ENCODE peak calls at places on chromosomes 3 and 15, in five cellular contexts. One of them, this sample, is unnamed.

GRCh38 chr15:69164807-69165636 is 4.6 kb downstream of the GLCE start:
- DNase-seq in hepatocyte: no peak
- DNase-seq in HepG2: no peak
- DNase-seq in PC-9: no peak
- DNase-seq in psoas muscle: no peak
- DNase-seq in this sample: no peak

GRCh38 chr3:48411041-48411588 is 18.8 kb downstream of the PLXNB1 start:
- DNase-seq in HepG2: no peak
- DNase-seq in PC-9: no peak
- DNase-seq in hepatocyte: no peak
- DNase-seq in psoas muscle: no peak
- DNase-seq in this sample: peak

GRCh38 chr3:71710906-71711494 is 14.2 kb downstream of the EIF4E3 start:
- DNase-seq in HepG2: peak
- DNase-seq in PC-9: no peak
- DNase-seq in psoas muscle: no peak
- DNase-seq in hepatocyte: peak
- DNase-seq in this sample: no peak

GRCh38 chr15:35444557-35445204 is 101.3 kb downstream of the DPH6 start:
- DNase-seq in psoas muscle: no peak
- DNase-seq in PC-9: peak
- DNase-seq in hepatocyte: peak
- DNase-seq in HepG2: peak
- DNase-seq in this sample: no peak

GRCh38 chr15:36666228-36666627 is 86.8 kb downstream of the CDIN1 start:
- DNase-seq in psoas muscle: no peak
- DNase-seq in HepG2: no peak
- DNase-seq in PC-9: no peak
- DNase-seq in hepatocyte: no peak
- DNase-seq in this sample: no peak

GRCh38 chr3:118955914-118956556 is 78.6 kb downstream of the IGSF11 start:
- DNase-seq in HepG2: no peak
- DNase-seq in hepatocyte: no peak
- DNase-seq in psoas muscle: no peak
- DNase-seq in PC-9: no peak
- DNase-seq in this sample: no peak

GRCh38 chr3:170233532-170233931 is 11.3 kb downstream of the PRKCI start:
- DNase-seq in hepatocyte: peak
- DNase-seq in psoas muscle: no peak
- DNase-seq in PC-9: peak
- DNase-seq in HepG2: peak
- DNase-seq in this sample: no peak

GRCh38 chr3:98612587-98612986 is 19.2 kb upstream of the CPOX start:
- DNase-seq in PC-9: no peak
- DNase-seq in psoas muscle: no peak
- DNase-seq in HepG2: peak
- DNase-seq in hepatocyte: peak
- DNase-seq in this sample: no peak

GRCh38 chr15:70226337-70226980 is 128.7 kb upstream of the TLE3 start:
- DNase-seq in hepatocyte: no peak
- DNase-seq in PC-9: no peak
- DNase-seq in HepG2: no peak
- DNase-seq in psoas muscle: no peak
- DNase-seq in this sample: no peak

GRCh38 chr15:27530994-27531393 is 560.0 kb downstream of the GABRG3 start:
- DNase-seq in PC-9: no peak
- DNase-seq in psoas muscle: no peak
- DNase-seq in HepG2: no peak
- DNase-seq in hepatocyte: no peak
- DNase-seq in this sample: no peak

GRCh38 chr3:184443831-184444230 is 64.0 kb downstream of the CHRD start:
- DNase-seq in psoas muscle: no peak
- DNase-seq in hepatocyte: no peak
- DNase-seq in HepG2: no peak
- DNase-seq in PC-9: peak
- DNase-seq in this sample: no peak

GRCh38 chr15:100994597-100995446 is 75.7 kb downstream of the LRRK1 start:
- DNase-seq in psoas muscle: no peak
- DNase-seq in PC-9: no peak
- DNase-seq in HepG2: no peak
- DNase-seq in hepatocyte: no peak
- DNase-seq in this sample: no peak

GRCh38 chr3:132488136-132488535 is 70.8 kb downstream of the DNAJC13 start:
- DNase-seq in hepatocyte: no peak
- DNase-seq in psoas muscle: no peak
- DNase-seq in PC-9: no peak
- DNase-seq in HepG2: no peak
- DNase-seq in this sample: no peak

GRCh38 chr15:68791431-68792283 is 29.0 kb downstream of the ANP32A start:
- DNase-seq in hepatocyte: no peak
- DNase-seq in PC-9: no peak
- DNase-seq in psoas muscle: no peak
- DNase-seq in HepG2: no peak
- DNase-seq in this sample: no peak

GRCh38 chr15:98976500-98976899 is 31.1 kb downstream of the PGPEP1L start:
- DNase-seq in HepG2: no peak
- DNase-seq in hepatocyte: no peak
- DNase-seq in psoas muscle: no peak
- DNase-seq in PC-9: no peak
- DNase-seq in this sample: no peak

GRCh38 chr3:125032100-125032643 is 23.6 kb downstream of the HEG1 start:
- DNase-seq in HepG2: peak
- DNase-seq in psoas muscle: no peak
- DNase-seq in hepatocyte: no peak
- DNase-seq in PC-9: no peak
- DNase-seq in this sample: no peak

GRCh38 chr3:58117561-58118305 is 93.0 kb downstream of the DNASE1L3 start:
- DNase-seq in PC-9: peak
- DNase-seq in psoas muscle: peak
- DNase-seq in hepatocyte: no peak
- DNase-seq in HepG2: no peak
- DNase-seq in this sample: no peak

GRCh38 chr3:70871909-70872656 is 559.6 kb upstream of the MDFIC2 start:
- DNase-seq in psoas muscle: no peak
- DNase-seq in hepatocyte: no peak
- DNase-seq in PC-9: no peak
- DNase-seq in HepG2: no peak
- DNase-seq in this sample: no peak

GRCh38 chr15:69557340-69558137 is 104.9 kb downstream of the RPLP1 start:
- DNase-seq in HepG2: peak
- DNase-seq in hepatocyte: peak
- DNase-seq in psoas muscle: no peak
- DNase-seq in PC-9: peak
- DNase-seq in this sample: no peak

GRCh38 chr15:65081758-65082157 is 5.2 kb downstream of the KBTBD13 start:
- DNase-seq in hepatocyte: no peak
- DNase-seq in HepG2: no peak
- DNase-seq in PC-9: no peak
- DNase-seq in psoas muscle: no peak
- DNase-seq in this sample: no peak

GRCh38 chr3:22685598-22685997 is 517.5 kb upstream of the UBE2E2 start:
- DNase-seq in HepG2: peak
- DNase-seq in PC-9: no peak
- DNase-seq in psoas muscle: no peak
- DNase-seq in hepatocyte: peak
- DNase-seq in this sample: no peak

GRCh38 chr3:46675843-46676567 is 17.5 kb downstream of the ALS2CL start:
- DNase-seq in hepatocyte: no peak
- DNase-seq in HepG2: no peak
- DNase-seq in PC-9: no peak
- DNase-seq in psoas muscle: no peak
- DNase-seq in this sample: peak

GRCh38 chr3:105322570-105323273 is 44.0 kb upstream of the ALCAM start:
- DNase-seq in PC-9: no peak
- DNase-seq in psoas muscle: no peak
- DNase-seq in hepatocyte: no peak
- DNase-seq in HepG2: no peak
- DNase-seq in this sample: no peak

GRCh38 chr15:64461577-64462162 is 1.3 kb downstream of the ZNF609 start:
- DNase-seq in hepatocyte: peak
- DNase-seq in HepG2: peak
- DNase-seq in PC-9: no peak
- DNase-seq in psoas muscle: no peak
- DNase-seq in this sample: peak

GRCh38 chr3:3851621-3852323 is 52.5 kb downstream of the LRRN1 start:
- DNase-seq in hepatocyte: no peak
- DNase-seq in PC-9: no peak
- DNase-seq in psoas muscle: no peak
- DNase-seq in HepG2: no peak
- DNase-seq in this sample: no peak

GRCh38 chr3:26058774-26059455 is 269.0 kb downstream of the OXSM start:
- DNase-seq in PC-9: no peak
- DNase-seq in HepG2: no peak
- DNase-seq in hepatocyte: peak
- DNase-seq in psoas muscle: no peak
- DNase-seq in this sample: no peak
- H3K27ac ChIP-seq in PC-9: no peak
- H3K27ac ChIP-seq in HepG2: no peak
- H3K27ac ChIP-seq in hepatocyte: peak
- H3K27ac ChIP-seq in psoas muscle: no peak
- H3K27ac ChIP-seq in this sample: no peak

GRCh38 chr15:38075466-38075865 is 141.0 kb downstream of the TMCO5A start:
- DNase-seq in hepatocyte: no peak
- DNase-seq in PC-9: no peak
- DNase-seq in psoas muscle: no peak
- DNase-seq in HepG2: no peak
- DNase-seq in this sample: no peak
- H3K4me3 ChIP-seq in hepatocyte: no peak
- H3K4me3 ChIP-seq in PC-9: no peak
- H3K4me3 ChIP-seq in psoas muscle: no peak
- H3K4me3 ChIP-seq in HepG2: no peak
- H3K4me3 ChIP-seq in this sample: no peak

GRCh38 chr15:81000626-81001179 is at the start of gene TLNRD1:
- DNase-seq in psoas muscle: peak
- DNase-seq in hepatocyte: peak
- DNase-seq in HepG2: peak
- DNase-seq in PC-9: peak
- DNase-seq in this sample: peak
- TF ChIP-seq CTCF in psoas muscle: no peak
- TF ChIP-seq CTCF in hepatocyte: no peak
- TF ChIP-seq CTCF in HepG2: no peak
- TF ChIP-seq CTCF in PC-9: no peak
- TF ChIP-seq CTCF in this sample: no peak

GRCh38 chr3:126270145-126270811 is 86.9 kb downstream of the KLF15 start:
- DNase-seq in psoas muscle: peak
- DNase-seq in PC-9: no peak
- DNase-seq in HepG2: no peak
- DNase-seq in hepatocyte: no peak
- DNase-seq in this sample: peak
- H3K27ac ChIP-seq in psoas muscle: peak
- H3K27ac ChIP-seq in PC-9: no peak
- H3K27ac ChIP-seq in HepG2: no peak
- H3K27ac ChIP-seq in hepatocyte: no peak
- H3K27ac ChIP-seq in this sample: peak

GRCh38 chr3:189275182-189275581 is 103.4 kb downstream of the TPRG1 start:
- DNase-seq in hepatocyte: no peak
- DNase-seq in PC-9: no peak
- DNase-seq in psoas muscle: no peak
- DNase-seq in HepG2: no peak
- DNase-seq in this sample: no peak

GRCh38 chr3:189278211-189278610 is 106.4 kb downstream of the TPRG1 start:
- DNase-seq in PC-9: no peak
- DNase-seq in HepG2: no peak
- DNase-seq in hepatocyte: no peak
- DNase-seq in psoas muscle: no peak
- DNase-seq in this sample: no peak

GRCh38 chr3:189275852-189276251 is 104.1 kb downstream of the TPRG1 start:
- DNase-seq in hepatocyte: no peak
- DNase-seq in psoas muscle: no peak
- DNase-seq in HepG2: no peak
- DNase-seq in PC-9: no peak
- DNase-seq in this sample: no peak

GRCh38 chr3:189277711-189278110 is 105.9 kb downstream of the TPRG1 start:
- DNase-seq in HepG2: no peak
- DNase-seq in PC-9: no peak
- DNase-seq in hepatocyte: no peak
- DNase-seq in psoas muscle: no peak
- DNase-seq in this sample: no peak

DNA sequence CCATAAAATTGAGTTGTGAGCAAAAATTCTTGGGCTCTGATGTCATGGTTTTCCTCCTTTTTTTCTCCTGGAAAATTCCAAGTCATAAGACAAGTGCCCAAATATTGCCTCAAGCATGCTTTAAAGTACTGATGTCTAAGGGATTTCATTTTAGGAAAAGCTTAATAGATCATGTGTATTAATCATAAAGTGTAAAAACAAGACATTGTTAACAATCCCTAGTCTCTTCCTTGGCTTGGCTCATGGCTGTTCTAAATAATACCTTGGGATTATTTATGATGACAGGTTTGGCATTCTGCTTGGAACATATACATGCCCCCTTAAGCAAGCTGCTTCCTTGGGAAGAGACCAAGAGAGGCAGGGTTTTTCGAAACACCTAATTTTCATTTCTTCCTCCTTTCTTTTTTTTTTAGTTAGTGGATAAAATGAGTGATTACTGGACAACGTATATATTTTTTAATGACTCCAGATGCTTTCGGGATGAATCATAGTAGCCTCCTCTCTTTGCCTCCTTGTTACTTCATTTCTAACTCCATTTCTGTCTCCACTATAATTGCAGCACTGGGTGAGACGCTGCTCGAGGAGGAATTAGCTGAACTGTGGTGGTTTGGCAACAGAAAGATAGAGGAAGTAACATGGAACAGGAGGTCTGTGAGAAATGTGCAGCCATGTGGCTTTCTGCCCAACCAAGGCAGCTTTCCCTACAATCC is 104.9 kb downstream of the TPRG1 start:
- DNase-seq in PC-9: peak
- DNase-seq in hepatocyte: peak
- DNase-seq in psoas muscle: no peak
- DNase-seq in HepG2: no peak
- DNase-seq in this sample: no peak
- H3K4me3 ChIP-seq in PC-9: no peak
- H3K4me3 ChIP-seq in hepatocyte: no peak
- H3K4me3 ChIP-seq in psoas muscle: no peak
- H3K4me3 ChIP-seq in HepG2: no peak
- H3K4me3 ChIP-seq in this sample: no peak

GRCh38 chr3:138114988-138115971 is at the start of gene DZIP1L:
- DNase-seq in PC-9: peak
- DNase-seq in HepG2: peak
- DNase-seq in psoas muscle: peak
- DNase-seq in hepatocyte: peak
- DNase-seq in this sample: no peak
- TF ChIP-seq CTCF in PC-9: peak
- TF ChIP-seq CTCF in HepG2: peak
- TF ChIP-seq CTCF in psoas muscle: peak
- TF ChIP-seq CTCF in hepatocyte: peak
- TF ChIP-seq CTCF in this sample: peak